ENCODE peak calls at places on chromosomes 5 and 9, in six cellular contexts. One of them, this sample, is unnamed.

GRCh38 chr9:61666849-61667371 is 477.1 kb downstream of the SPATA31A7 start:
- DNase-seq in stimulated activated CD4-positive, alpha-beta T cell treated with anti-CD3 and anti-CD28 coated beads, Interleukin-4, amount 100 ng/mL, for 4 hours: no peak
- DNase-seq in SJSA1: no peak
- DNase-seq in myocyte: no peak
- DNase-seq in KBM-7: no peak
- DNase-seq in GM12891: no peak
- DNase-seq in this sample: no peak

GRCh38 chr5:172959824-172960799 is 888 bp downstream of the RPL26L1 start:
- DNase-seq in stimulated activated CD4-positive, alpha-beta T cell treated with anti-CD3 and anti-CD28 coated beads, Interleukin-4, amount 100 ng/mL, for 4 hours: no peak
- DNase-seq in SJSA1: no peak
- DNase-seq in myocyte: no peak
- DNase-seq in KBM-7: no peak
- DNase-seq in GM12891: no peak
- DNase-seq in this sample: no peak

GRCh38 chr5:67028371-67028770 is 168.2 kb downstream of the CD180 start:
- DNase-seq in stimulated activated CD4-positive, alpha-beta T cell treated with anti-CD3 and anti-CD28 coated beads, Interleukin-4, amount 100 ng/mL, for 4 hours: no peak
- DNase-seq in SJSA1: no peak
- DNase-seq in myocyte: no peak
- DNase-seq in KBM-7: no peak
- DNase-seq in GM12891: no peak
- DNase-seq in this sample: no peak

GRCh38 chr5:8861764-8862163 is 684.1 kb downstream of the SEMA5A start:
- DNase-seq in stimulated activated CD4-positive, alpha-beta T cell treated with anti-CD3 and anti-CD28 coated beads, Interleukin-4, amount 100 ng/mL, for 4 hours: no peak
- DNase-seq in SJSA1: no peak
- DNase-seq in myocyte: no peak
- DNase-seq in KBM-7: no peak
- DNase-seq in GM12891: no peak
- DNase-seq in this sample: no peak

GRCh38 chr5:159975462-159976019 is 33.4 kb upstream of the TTC1 start:
- DNase-seq in stimulated activated CD4-positive, alpha-beta T cell treated with anti-CD3 and anti-CD28 coated beads, Interleukin-4, amount 100 ng/mL, for 4 hours: no peak
- DNase-seq in SJSA1: peak
- DNase-seq in myocyte: peak
- DNase-seq in KBM-7: no peak
- DNase-seq in GM12891: no peak
- DNase-seq in this sample: peak

GRCh38 chr9:69443178-69443577 is 118.2 kb downstream of the ENTREP1 start:
- DNase-seq in stimulated activated CD4-positive, alpha-beta T cell treated with anti-CD3 and anti-CD28 coated beads, Interleukin-4, amount 100 ng/mL, for 4 hours: no peak
- DNase-seq in SJSA1: no peak
- DNase-seq in myocyte: no peak
- DNase-seq in KBM-7: no peak
- DNase-seq in GM12891: no peak
- DNase-seq in this sample: no peak

GRCh38 chr9:109993250-109993978 is 213.4 kb downstream of the PALM2AKAP2 start:
- DNase-seq in stimulated activated CD4-positive, alpha-beta T cell treated with anti-CD3 and anti-CD28 coated beads, Interleukin-4, amount 100 ng/mL, for 4 hours: no peak
- DNase-seq in SJSA1: no peak
- DNase-seq in myocyte: no peak
- DNase-seq in KBM-7: no peak
- DNase-seq in GM12891: no peak
- DNase-seq in this sample: no peak

GRCh38 chr5:59799668-59800374 is 93.7 kb downstream of the PDE4D start:
- DNase-seq in stimulated activated CD4-positive, alpha-beta T cell treated with anti-CD3 and anti-CD28 coated beads, Interleukin-4, amount 100 ng/mL, for 4 hours: no peak
- DNase-seq in SJSA1: peak
- DNase-seq in myocyte: peak
- DNase-seq in KBM-7: peak
- DNase-seq in GM12891: no peak
- DNase-seq in this sample: peak

GRCh38 chr9:7273575-7273974 is 515.8 kb downstream of the KDM4C start:
- DNase-seq in stimulated activated CD4-positive, alpha-beta T cell treated with anti-CD3 and anti-CD28 coated beads, Interleukin-4, amount 100 ng/mL, for 4 hours: no peak
- DNase-seq in SJSA1: no peak
- DNase-seq in myocyte: peak
- DNase-seq in KBM-7: no peak
- DNase-seq in GM12891: no peak
- DNase-seq in this sample: peak

GRCh38 chr5:66010476-66010875 is 84.1 kb downstream of the ERBIN start:
- DNase-seq in stimulated activated CD4-positive, alpha-beta T cell treated with anti-CD3 and anti-CD28 coated beads, Interleukin-4, amount 100 ng/mL, for 4 hours: no peak
- DNase-seq in SJSA1: no peak
- DNase-seq in myocyte: no peak
- DNase-seq in KBM-7: no peak
- DNase-seq in GM12891: no peak
- DNase-seq in this sample: no peak

GRCh38 chr9:130837002-130837511 is 2.0 kb downstream of the ABL1 start:
- DNase-seq in stimulated activated CD4-positive, alpha-beta T cell treated with anti-CD3 and anti-CD28 coated beads, Interleukin-4, amount 100 ng/mL, for 4 hours: no peak
- DNase-seq in SJSA1: peak
- DNase-seq in myocyte: no peak
- DNase-seq in KBM-7: no peak
- DNase-seq in GM12891: no peak
- DNase-seq in this sample: no peak

GRCh38 chr9:5592231-5592630 is 36.7 kb upstream of the RIC1 start:
- DNase-seq in stimulated activated CD4-positive, alpha-beta T cell treated with anti-CD3 and anti-CD28 coated beads, Interleukin-4, amount 100 ng/mL, for 4 hours: no peak
- DNase-seq in SJSA1: no peak
- DNase-seq in myocyte: no peak
- DNase-seq in KBM-7: no peak
- DNase-seq in GM12891: no peak
- DNase-seq in this sample: no peak

GRCh38 chr5:6686916-6687409 is 26.3 kb upstream of the TENT4A start:
- DNase-seq in stimulated activated CD4-positive, alpha-beta T cell treated with anti-CD3 and anti-CD28 coated beads, Interleukin-4, amount 100 ng/mL, for 4 hours: no peak
- DNase-seq in SJSA1: peak
- DNase-seq in myocyte: peak
- DNase-seq in KBM-7: peak
- DNase-seq in GM12891: no peak
- DNase-seq in this sample: peak

GRCh38 chr9:114464652-114465051 is 40.6 kb downstream of the WHRN start:
- DNase-seq in stimulated activated CD4-positive, alpha-beta T cell treated with anti-CD3 and anti-CD28 coated beads, Interleukin-4, amount 100 ng/mL, for 4 hours: no peak
- DNase-seq in SJSA1: no peak
- DNase-seq in myocyte: no peak
- DNase-seq in KBM-7: no peak
- DNase-seq in GM12891: no peak
- DNase-seq in this sample: no peak

GRCh38 chr5:82735160-82735789 is 341.9 kb downstream of the TMEM167A start:
- DNase-seq in stimulated activated CD4-positive, alpha-beta T cell treated with anti-CD3 and anti-CD28 coated beads, Interleukin-4, amount 100 ng/mL, for 4 hours: no peak
- DNase-seq in SJSA1: peak
- DNase-seq in myocyte: no peak
- DNase-seq in KBM-7: peak
- DNase-seq in GM12891: no peak
- DNase-seq in this sample: no peak

GRCh38 chr9:3916420-3916819 is 383.4 kb downstream of the GLIS3 start:
- DNase-seq in stimulated activated CD4-positive, alpha-beta T cell treated with anti-CD3 and anti-CD28 coated beads, Interleukin-4, amount 100 ng/mL, for 4 hours: no peak
- DNase-seq in SJSA1: no peak
- DNase-seq in myocyte: no peak
- DNase-seq in KBM-7: no peak
- DNase-seq in GM12891: no peak
- DNase-seq in this sample: no peak

GRCh38 chr5:174549254-174549653 is 175.1 kb upstream of the MSX2 start:
- DNase-seq in stimulated activated CD4-positive, alpha-beta T cell treated with anti-CD3 and anti-CD28 coated beads, Interleukin-4, amount 100 ng/mL, for 4 hours: no peak
- DNase-seq in SJSA1: no peak
- DNase-seq in myocyte: no peak
- DNase-seq in KBM-7: no peak
- DNase-seq in GM12891: no peak
- DNase-seq in this sample: no peak

GRCh38 chr5:128927644-128928043 is 37.6 kb upstream of the SLC27A6 start:
- DNase-seq in stimulated activated CD4-positive, alpha-beta T cell treated with anti-CD3 and anti-CD28 coated beads, Interleukin-4, amount 100 ng/mL, for 4 hours: no peak
- DNase-seq in SJSA1: no peak
- DNase-seq in myocyte: no peak
- DNase-seq in KBM-7: peak
- DNase-seq in GM12891: no peak
- DNase-seq in this sample: no peak

GRCh38 chr9:84261082-84261746 is 79.3 kb downstream of the SLC28A3 start:
- DNase-seq in stimulated activated CD4-positive, alpha-beta T cell treated with anti-CD3 and anti-CD28 coated beads, Interleukin-4, amount 100 ng/mL, for 4 hours: peak
- DNase-seq in SJSA1: peak
- DNase-seq in myocyte: peak
- DNase-seq in KBM-7: peak
- DNase-seq in GM12891: peak
- DNase-seq in this sample: peak

GRCh38 chr5:40071870-40072269 is 607.8 kb upstream of the PTGER4 start:
- DNase-seq in stimulated activated CD4-positive, alpha-beta T cell treated with anti-CD3 and anti-CD28 coated beads, Interleukin-4, amount 100 ng/mL, for 4 hours: no peak
- DNase-seq in SJSA1: peak
- DNase-seq in myocyte: no peak
- DNase-seq in KBM-7: no peak
- DNase-seq in GM12891: no peak
- DNase-seq in this sample: no peak

GRCh38 chr5:86465052-86465838 is 152.5 kb upstream of the COX7C start:
- DNase-seq in stimulated activated CD4-positive, alpha-beta T cell treated with anti-CD3 and anti-CD28 coated beads, Interleukin-4, amount 100 ng/mL, for 4 hours: no peak
- DNase-seq in SJSA1: no peak
- DNase-seq in myocyte: no peak
- DNase-seq in KBM-7: peak
- DNase-seq in GM12891: no peak
- DNase-seq in this sample: no peak

GRCh38 chr5:82044015-82044414 is 72.2 kb downstream of the ATG10 start:
- DNase-seq in stimulated activated CD4-positive, alpha-beta T cell treated with anti-CD3 and anti-CD28 coated beads, Interleukin-4, amount 100 ng/mL, for 4 hours: no peak
- DNase-seq in SJSA1: no peak
- DNase-seq in myocyte: no peak
- DNase-seq in KBM-7: peak
- DNase-seq in GM12891: no peak
- DNase-seq in this sample: no peak